ENCODE peak calls at places on chromosomes 13 and 19, in eight cellular contexts. R is cardiac fibroblast; V is mammary epithelial cell; M is kidney epithelial cell; D is keratinocyte; O is stimulated activated CD4-positive, alpha-beta T cell treated with anti-CD3 and anti-CD28 coated beads, Interleukin-4, amount 100 ng/mL, for 4 hours; P is CD8-positive, alpha-beta T cell; E is RWPE1. U is an unnamed sample.

GRCh38 chr13:31242935-31243334 is 43.2 kb downstream of the B3GLCT start:
- DNase-seq in R (peak; percentile 4), V (no peak), M (no peak), D (no peak), O (no peak), P (no peak), E (no peak), U (no peak)

GRCh38 chr19:16462757-16463250 is 9.0 kb downstream of the EPS15L1 start:
- DNase-seq in R (peak; percentile 72), V (peak; percentile 78), M (no peak), D (peak; percentile 33), O (no peak), P (no peak), E (peak; percentile 51), U (no peak)

GRCh38 chr19:2552859-2553258 is 76.9 kb downstream of the GADD45B start:
- DNase-seq in R (peak; percentile 27), V (no peak), M (no peak), D (no peak), O (peak; percentile 44), P (peak; percentile 30), E (no peak), U (peak; percentile 27)

GRCh38 chr19:50266896-50267295 is 62.3 kb downstream of the KCNC3 start:
- DNase-seq in R (no peak), V (no peak), M (no peak), D (no peak), O (peak; percentile 11), P (no peak), E (peak; percentile 39), U (no peak)

GRCh38 chr19:3328743-3329142 is 37.6 kb upstream of the NFIC start:
- DNase-seq in R (no peak), V (no peak), M (no peak), D (no peak), O (no peak), P (no peak), E (no peak), U (no peak)

GRCh38 chr19:55088543-55089265 is 13.0 kb downstream of the EPS8L1 start:
- DNase-seq in R (peak; percentile 71), V (peak; percentile 28), M (no peak), D (no peak), O (peak; percentile 67), P (peak; percentile 62), E (peak; percentile 69), U (peak; percentile 65)

GRCh38 chr13:100904293-100904976 is 229.8 kb upstream of the TMTC4 start:
- DNase-seq in R (no peak), V (no peak), M (no peak), D (no peak), O (no peak), P (no peak), E (no peak), U (no peak)

GRCh38 chr13:99909836-99910619 is 61.5 kb downstream of the ZIC5 start:
- DNase-seq in R (no peak), V (no peak), M (no peak), D (no peak), O (no peak), P (no peak), E (no peak), U (no peak)

GRCh38 chr13:24271611-24272451 is 37.5 kb upstream of the C1QTNF9 start:
- DNase-seq in R (peak; percentile 77), V (peak; percentile 47), M (no peak), D (no peak), O (peak; percentile 41), P (peak; percentile 50), E (peak; percentile 8), U (peak; percentile 43)

GRCh38 chr13:19283836-19284235 is 102.2 kb upstream of the TUBA3C start:
- DNase-seq in R (no peak), V (no peak), M (no peak), D (no peak), O (no peak), P (no peak), E (no peak), U (no peak)

GRCh38 chr13:97295279-97296182 is 73.4 kb downstream of the MBNL2 start:
- DNase-seq in R (peak; percentile 78), V (peak; percentile 88), M (no peak), D (no peak), O (no peak), P (no peak), E (peak; percentile 80), U (no peak)

GRCh38 chr19:19406878-19407639 is 1.6 kb downstream of the GATAD2A start:
- DNase-seq in R (peak; percentile 63), V (peak; percentile 56), M (no peak), D (no peak), O (peak; percentile 63), P (no peak), E (no peak), U (no peak)

GRCh38 chr19:44718441-44719261 is 19.7 kb downstream of the CEACAM16 start:
- DNase-seq in R (peak; percentile 59), V (no peak), M (no peak), D (no peak), O (no peak), P (no peak), E (no peak), U (no peak)

GRCh38 chr13:44800626-44801025 is 188.6 kb downstream of the NUFIP1 start:
- DNase-seq in R (no peak), V (no peak), M (no peak), D (no peak), O (no peak), P (no peak), E (no peak), U (no peak)

GRCh38 chr13:98853791-98854191 is 101.3 kb upstream of the SLC15A1 start:
- DNase-seq in R (peak; percentile 55), V (peak; percentile 43), M (no peak), D (no peak), O (no peak), P (no peak), E (no peak), U (peak; percentile 13)

GRCh38 chr19:28291874-28292273 is 921.1 kb downstream of the UQCRFS1 start:
- DNase-seq in R (no peak), V (no peak), M (no peak), D (no peak), O (no peak), P (no peak), E (no peak), U (no peak)

GRCh38 chr13:81048026-81048461 is 707.1 kb upstream of the SPRY2 start:
- DNase-seq in R (no peak), V (peak; percentile 18), M (no peak), D (no peak), O (no peak), P (no peak), E (no peak), U (no peak)

GRCh38 chr19:13262450-13262849 is 112.2 kb downstream of the IER2 start:
- DNase-seq in R (peak; percentile 70), V (peak; percentile 48), M (peak; percentile 10), D (no peak), O (no peak), P (no peak), E (peak; percentile 72), U (no peak)

GRCh38 chr19:40815223-40815622 is 16.2 kb downstream of the EGLN2 start:
- DNase-seq in R (no peak), V (no peak), M (no peak), D (no peak), O (no peak), P (no peak), E (no peak), U (no peak)

GRCh38 chr19:43763473-43763939 is 8.7 kb upstream of the SMG9 start:
- DNase-seq in R (peak; percentile 65), V (no peak), M (no peak), D (no peak), O (no peak), P (no peak), E (no peak), U (no peak)